ENCODE peak calls at places on chromosomes 12 and 14, in four cellular contexts. E is psoas muscle, I is keratinocyte, K is cardiac fibroblast. W is an unnamed sample.

GRCh38 chr12:94184995-94185711 is 36.8 kb downstream of the PLXNC1 start:
- DNase-seq in E (no peak), I (no peak), K (no peak), W (no peak)

GRCh38 chr14:50351016-50351415 is 38.9 kb downstream of the DMAC2L start:
- DNase-seq in E (no peak), I (no peak), K (no peak), W (no peak)

GRCh38 chr12:96140110-96140509 is 54.1 kb upstream of the ELK3 start:
- DNase-seq in E (no peak), I (no peak), K (peak), W (no peak)

GRCh38 chr12:112969547-112970306 is 8.6 kb upstream of the OAS2 start:
- DNase-seq in E (no peak), I (no peak), K (no peak), W (no peak)

GRCh38 chr12:108332791-108333382 is 6.2 kb downstream of the CMKLR1 start:
- DNase-seq in E (peak), I (no peak), K (no peak), W (peak)

GRCh38 chr12:121537814-121538698 is 42.8 kb downstream of the KDM2B start:
- DNase-seq in E (peak), I (no peak), K (no peak), W (no peak)

GRCh38 chr14:55752580-55753365 is 172.8 kb downstream of the KTN1 start:
- DNase-seq in E (no peak), I (no peak), K (peak), W (no peak)

GRCh38 chr12:81639196-81639595 is 120.0 kb downstream of the PPFIA2 start:
- DNase-seq in E (no peak), I (no peak), K (no peak), W (no peak)

GRCh38 chr12:108477055-108477880 is 37.8 kb upstream of the FICD start:
- DNase-seq in E (no peak), I (no peak), K (no peak), W (no peak)

GRCh38 chr14:59268858-59269257 is 80.4 kb downstream of the DAAM1 start:
- DNase-seq in E (no peak), I (no peak), K (no peak), W (no peak)

GRCh38 chr14:34173916-34174315 is 223.0 kb upstream of the EGLN3 start:
- DNase-seq in E (no peak), I (no peak), K (no peak), W (no peak)

GRCh38 chr12:47905313-47905730 is 528 bp upstream of the VDR start:
- DNase-seq in E (peak), I (no peak), K (no peak), W (peak)

GRCh38 chr12:25784669-25785068 is 173.8 kb upstream of the RASSF8 start:
- DNase-seq in E (no peak), I (no peak), K (no peak), W (no peak)

GRCh38 chr12:111444314-111444705 is 38.6 kb downstream of the SH2B3 start:
- DNase-seq in E (no peak), I (no peak), K (no peak), W (no peak)
- H3K4me3 ChIP-seq in E (no peak), I (no peak), K (no peak), W (no peak)

GRCh38 chr12:48980953-48981756 is 3.0 kb downstream of the WNT1 start:
- DNase-seq in E (no peak), I (no peak), K (no peak), W (no peak)
- H3K4me3 ChIP-seq in E (peak), I (peak), K (no peak), W (peak)

GRCh38 chr12:56699020-56699661 is 11.1 kb upstream of the PTGES3 start:
- DNase-seq in E (no peak), I (no peak), K (peak), W (no peak)

GRCh38 chr12:56688846-56689113 is 696 bp upstream of the PTGES3 start:
- DNase-seq in E (no peak), I (no peak), K (no peak), W (no peak)

GRCh38 chr12:56695327-56696101 is 7.4 kb upstream of the PTGES3 start:
- DNase-seq in E (no peak), I (no peak), K (no peak), W (no peak)

GRCh38 chr12:56688129-56688845 is at the start of gene PTGES3:
- DNase-seq in E (peak), I (peak), K (peak), W (peak)

GRCh38 chr12:56694161-56694560 is 6.1 kb upstream of the PTGES3 start:
- DNase-seq in E (no peak), I (no peak), K (no peak), W (no peak)
- H3K4me3 ChIP-seq in E (no peak), I (no peak), K (no peak), W (no peak)

DNA sequence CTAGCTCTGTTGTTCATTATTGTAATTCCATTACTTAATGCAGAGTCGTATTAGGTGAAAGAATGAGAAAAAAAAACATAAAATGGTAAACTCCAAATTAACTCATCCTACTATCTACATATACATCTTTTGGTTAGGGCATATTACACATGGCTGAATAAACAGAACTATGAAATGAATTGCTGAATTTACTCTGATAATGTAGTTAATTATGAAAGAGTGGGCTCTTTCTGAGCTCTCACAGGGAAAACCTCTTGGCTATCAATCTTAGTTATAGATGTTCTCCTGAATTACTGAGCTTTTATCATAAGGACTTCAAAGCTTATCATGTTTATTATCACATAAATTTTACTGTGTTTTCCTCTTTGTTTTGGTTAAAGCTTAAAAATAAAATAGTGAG is 798.5 kb upstream of the MDGA2 start:
- DNase-seq in E (no peak), I (no peak), K (no peak), W (no peak)
- H3K4me3 ChIP-seq in E (no peak), I (no peak), K (no peak), W (no peak)

GRCh38 chr14:61811882-61812346 is 49.7 kb downstream of the SNAPC1 start:
- DNase-seq in E (no peak), I (no peak), K (no peak), W (no peak)

GRCh38 chr14:61812347-61813100 is 50.3 kb downstream of the SNAPC1 start:
- DNase-seq in E (peak), I (no peak), K (peak), W (no peak)

GRCh38 chr14:61813101-61813596 is 50.9 kb downstream of the SNAPC1 start:
- DNase-seq in E (no peak), I (no peak), K (no peak), W (no peak)
- H3K4me3 ChIP-seq in E (peak), I (no peak), K (peak), W (peak)

DNA sequence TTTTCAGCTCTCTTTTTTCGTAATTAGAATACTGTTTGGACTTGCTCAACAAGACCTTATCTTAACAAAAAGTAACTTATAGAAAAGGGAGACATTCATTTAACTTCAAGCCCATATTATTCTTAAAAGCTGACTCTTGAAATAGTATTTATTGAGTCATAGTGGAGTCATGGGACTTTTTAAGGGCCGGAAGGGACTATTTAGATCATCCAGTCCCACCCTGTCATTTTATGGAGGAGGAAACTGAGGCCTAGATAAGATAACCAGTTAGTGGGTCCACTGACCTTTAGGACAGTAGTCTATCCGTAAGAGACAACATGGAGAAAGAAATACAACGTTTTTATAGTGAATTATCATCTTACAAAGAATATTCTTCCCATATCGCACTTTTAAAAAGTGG is 1.5 kb downstream of the RAP1B start:
- DNase-seq in E (no peak), I (no peak), K (peak), W (no peak)
- H3K4me3 ChIP-seq in E (peak), I (peak), K (peak), W (peak)

GRCh38 chr12:57237952-57238853 is 8.7 kb downstream of the SHMT2 start:
- DNase-seq in E (peak), I (no peak), K (no peak), W (no peak)
- H3K4me3 ChIP-seq in E (peak), I (peak), K (no peak), W (peak)

DNA sequence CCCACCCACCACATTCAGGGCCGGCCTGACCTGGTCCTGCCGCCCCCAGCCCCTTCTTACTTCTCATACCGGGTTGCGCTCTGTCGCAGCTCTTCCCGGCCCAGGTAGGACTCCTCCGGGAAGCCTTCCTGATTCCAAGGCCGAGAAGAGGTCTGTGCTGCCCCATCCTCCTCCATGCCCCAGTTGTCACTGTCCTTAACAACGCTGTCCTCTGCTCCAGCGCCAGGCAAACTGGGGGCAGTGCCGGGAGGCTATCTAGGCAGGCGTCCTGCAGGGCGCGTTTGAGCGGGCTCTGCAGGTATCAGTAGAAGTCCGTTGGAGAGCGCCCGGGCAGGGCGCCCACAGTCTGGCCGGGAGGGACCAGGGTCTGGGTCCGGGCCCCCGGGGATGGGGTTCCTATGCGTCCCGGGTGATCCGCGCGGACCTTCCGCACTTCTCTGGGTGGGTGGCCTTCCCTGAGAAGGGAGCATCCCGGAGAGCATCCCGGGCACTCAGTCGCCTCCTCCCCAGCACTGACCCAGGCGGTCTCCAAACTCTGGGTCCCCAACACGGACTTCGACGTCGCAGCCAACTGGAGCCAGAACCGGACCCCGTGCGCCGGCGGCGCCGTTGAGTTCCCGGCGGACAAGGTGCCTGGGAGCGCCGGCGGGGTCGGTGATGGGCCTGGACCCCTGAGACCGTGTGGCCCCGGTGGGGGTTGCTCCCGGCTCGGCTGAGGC is 897 bp downstream of the AMN start:
- DNase-seq in E (no peak), I (no peak), K (no peak), W (no peak)
- H3K4me3 ChIP-seq in E (peak), I (peak), K (peak), W (peak)

GRCh38 chr14:23021479-23021878 is 11.5 kb upstream of the C14orf93 start:
- DNase-seq in E (no peak), I (no peak), K (no peak), W (no peak)
- H3K4me3 ChIP-seq in E (no peak), I (no peak), K (no peak), W (no peak)